ENCODE peak calls at places on chromosomes 16 and 17, in eight cellular contexts. G is heart right ventricle, V is fibroblast of lung, Z is right lobe of liver, T is adrenal gland, M is HepG2, D is fibroblast of mammary gland, K is aorta. X is an unnamed sample.

GRCh38 chr16:48596326-48596725 is 13.7 kb downstream of the N4BP1 start:
- DNase-seq in V (no peak), K (no peak), D (no peak), G (no peak), T (no peak), Z (no peak), M (no peak), X (no peak)

GRCh38 chr17:20988896-20989295 is 53.9 kb downstream of the USP22 start:
- DNase-seq in M (no peak), D (no peak), Z (no peak), K (no peak), G (no peak), V (no peak), T (no peak), X (no peak)

GRCh38 chr17:55157165-55157564 is 107.6 kb upstream of the HLF start:
- DNase-seq in D (peak), Z (no peak), M (peak), V (peak), T (no peak), K (no peak), G (no peak), X (no peak)

GRCh38 chr16:79769320-79770243 is 169.0 kb upstream of the MAF start:
- DNase-seq in K (no peak), Z (no peak), G (no peak), M (no peak), V (no peak), T (no peak), D (no peak), X (no peak)

GRCh38 chr16:30032083-30032819 is 1.2 kb upstream of the TLCD3B start:
- DNase-seq in M (peak), G (no peak), D (peak), T (no peak), V (peak), K (no peak), Z (no peak), X (peak)

GRCh38 chr17:50520483-50520882 is 12.1 kb upstream of the EPN3 start:
- DNase-seq in Z (no peak), V (no peak), G (no peak), K (no peak), T (no peak), M (no peak), D (no peak), X (no peak)

GRCh38 chr16:80611171-80611929 is 70.6 kb downstream of the DYNLRB2 start:
- DNase-seq in K (no peak), T (no peak), M (no peak), G (no peak), D (no peak), Z (no peak), V (no peak), X (no peak)

GRCh38 chr16:85055503-85056210 is 28.1 kb downstream of the KIAA0513 start:
- DNase-seq in K (peak), G (no peak), M (peak), Z (peak), D (peak), V (peak), T (peak), X (no peak)

GRCh38 chr16:51759329-51759728 is 608.3 kb upstream of the SALL1 start:
- DNase-seq in V (no peak), Z (no peak), K (no peak), T (no peak), M (no peak), G (no peak), D (no peak), X (no peak)

GRCh38 chr16:88392111-88392510 is 9.4 kb downstream of the ZNF469 start:
- DNase-seq in G (no peak), M (no peak), K (no peak), Z (no peak), V (no peak), D (no peak), T (no peak), X (no peak)

GRCh38 chr16:88347656-88348376 is 34.9 kb upstream of the ZNF469 start:
- DNase-seq in D (no peak), G (no peak), K (peak), V (no peak), T (no peak), M (no peak), Z (no peak), X (no peak)

GRCh38 chr16:29665294-29666077 is 2.4 kb downstream of the SPN start:
- DNase-seq in M (no peak), D (no peak), V (no peak), Z (no peak), T (no peak), K (no peak), G (no peak), X (no peak)

GRCh38 chr16:27424772-27425498 is 23.0 kb downstream of the IL21R start:
- DNase-seq in Z (no peak), M (no peak), V (no peak), K (peak), G (no peak), D (no peak), T (no peak), X (no peak)

GRCh38 chr16:52086901-52087300 is 460.0 kb downstream of the TOX3 start:
- DNase-seq in G (no peak), T (no peak), M (no peak), V (no peak), Z (no peak), D (no peak), K (no peak), X (no peak)

GRCh38 chr16:50208460-50208931 is 55.4 kb downstream of the TENT4B start:
- DNase-seq in G (no peak), D (peak), K (no peak), V (no peak), Z (no peak), M (peak), T (no peak), X (no peak)

GRCh38 chr17:78031435-78031834 is 72.9 kb downstream of the TNRC6C start:
- DNase-seq in V (no peak), D (no peak), G (no peak), T (no peak), Z (no peak), M (no peak), K (no peak), X (no peak)

GRCh38 chr16:85107083-85107482 is 5.2 kb downstream of the CIBAR2 start:
- DNase-seq in Z (no peak), V (no peak), D (no peak), M (no peak), K (no peak), G (no peak), T (no peak), X (no peak)

GRCh38 chr16:24723663-24724062 is 5.8 kb upstream of the TNRC6A start:
- DNase-seq in G (no peak), K (no peak), D (no peak), Z (no peak), M (no peak), V (no peak), T (no peak), X (no peak)

GRCh38 chr16:16868727-16869126 is 489.8 kb downstream of the NPIPA7 start:
- DNase-seq in V (no peak), T (no peak), M (no peak), G (no peak), K (no peak), D (no peak), Z (no peak), X (no peak)

GRCh38 chr17:73492125-73492801 is 152.0 kb downstream of the SDK2 start:
- DNase-seq in K (no peak), D (no peak), G (no peak), V (no peak), T (no peak), Z (no peak), M (no peak), X (no peak)

GRCh38 chr17:19237389-19238166 is 412 bp downstream of the EPN2 start:
- DNase-seq in V (no peak), T (peak), D (no peak), K (peak), Z (peak), G (peak), M (no peak), X (peak)

GRCh38 chr17:48016112-48016511 is 21.5 kb downstream of the COPZ2 start:
- DNase-seq in M (no peak), D (no peak), T (no peak), Z (no peak), V (no peak), K (no peak), G (no peak), X (no peak)

GRCh38 chr16:81149614-81150013 is 53.4 kb upstream of the GCSH start:
- DNase-seq in G (no peak), K (no peak), Z (no peak), V (no peak), D (no peak), T (no peak), M (no peak), X (no peak)

GRCh38 chr16:11794991-11795886 is 1.8 kb downstream of the ZC3H7A start:
- DNase-seq in M (no peak), K (no peak), D (peak), Z (no peak), G (no peak), V (peak), T (no peak), X (no peak)

GRCh38 chr17:3555189-3555796 is 2.3 kb downstream of the TRPV3 start:
- DNase-seq in K (peak), D (no peak), M (no peak), Z (no peak), T (no peak), G (no peak), V (no peak), X (no peak)

GRCh38 chr17:75246404-75246803 is 15.0 kb downstream of the GGA3 start:
- DNase-seq in K (no peak), T (no peak), D (no peak), G (no peak), V (no peak), M (no peak), Z (no peak), X (no peak)

GRCh38 chr17:75241996-75242460 is 19.4 kb downstream of the GGA3 start:
- DNase-seq in M (no peak), V (peak), G (no peak), Z (no peak), D (peak), K (no peak), T (peak), X (no peak)

GRCh38 chr17:75242461-75243042 is 18.9 kb downstream of the GGA3 start:
- DNase-seq in D (no peak), Z (no peak), T (no peak), K (no peak), M (no peak), G (no peak), V (no peak), X (no peak)

GRCh38 chr17:75244133-75244866 is 17.1 kb downstream of the GGA3 start:
- DNase-seq in V (no peak), Z (no peak), D (no peak), G (no peak), M (no peak), T (no peak), K (no peak), X (no peak)

GRCh38 chr17:75245011-75245410 is 16.4 kb downstream of the GGA3 start:
- DNase-seq in Z (no peak), G (no peak), V (no peak), K (no peak), M (no peak), D (no peak), T (no peak), X (no peak)
- H3K4me3 ChIP-seq in Z (no peak), G (no peak), V (no peak), K (no peak), M (no peak), D (no peak), T (no peak), X (no peak)

DNA sequence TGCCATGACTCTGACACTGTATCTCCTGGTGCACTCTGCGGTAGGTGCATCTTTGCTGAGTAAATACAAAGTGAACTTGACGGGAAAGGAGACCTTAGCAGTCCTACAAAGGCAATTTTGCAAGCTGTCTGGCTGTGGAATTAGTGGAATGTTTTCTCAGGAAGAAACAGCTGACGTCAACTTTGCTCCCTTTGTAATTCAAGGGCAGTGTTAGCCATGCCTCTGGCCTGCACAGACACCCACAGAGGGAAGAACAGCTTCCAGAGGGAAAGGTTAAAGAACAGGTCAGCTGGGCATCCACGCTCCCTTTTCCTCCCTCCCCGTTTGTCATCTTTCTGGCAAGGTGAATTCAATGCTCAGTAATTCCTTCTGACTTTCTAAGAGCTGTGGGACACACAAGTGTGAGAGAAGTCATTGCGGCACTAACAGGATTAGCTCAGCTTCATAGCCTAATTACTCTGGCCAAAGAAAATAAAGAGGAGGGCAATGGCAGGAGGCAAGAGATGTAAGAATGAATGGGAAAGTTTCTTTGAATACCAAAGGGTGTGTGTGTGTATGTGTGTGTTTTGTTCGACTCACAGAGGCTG is 476.9 kb upstream of the GOT2 start:
- DNase-seq in Z (no peak), G (no peak), K (no peak), T (peak), D (peak), V (peak), M (peak), X (no peak)
- H3K4me3 ChIP-seq in Z (no peak), G (no peak), K (no peak), T (no peak), D (no peak), V (no peak), M (no peak), X (no peak)

DNA sequence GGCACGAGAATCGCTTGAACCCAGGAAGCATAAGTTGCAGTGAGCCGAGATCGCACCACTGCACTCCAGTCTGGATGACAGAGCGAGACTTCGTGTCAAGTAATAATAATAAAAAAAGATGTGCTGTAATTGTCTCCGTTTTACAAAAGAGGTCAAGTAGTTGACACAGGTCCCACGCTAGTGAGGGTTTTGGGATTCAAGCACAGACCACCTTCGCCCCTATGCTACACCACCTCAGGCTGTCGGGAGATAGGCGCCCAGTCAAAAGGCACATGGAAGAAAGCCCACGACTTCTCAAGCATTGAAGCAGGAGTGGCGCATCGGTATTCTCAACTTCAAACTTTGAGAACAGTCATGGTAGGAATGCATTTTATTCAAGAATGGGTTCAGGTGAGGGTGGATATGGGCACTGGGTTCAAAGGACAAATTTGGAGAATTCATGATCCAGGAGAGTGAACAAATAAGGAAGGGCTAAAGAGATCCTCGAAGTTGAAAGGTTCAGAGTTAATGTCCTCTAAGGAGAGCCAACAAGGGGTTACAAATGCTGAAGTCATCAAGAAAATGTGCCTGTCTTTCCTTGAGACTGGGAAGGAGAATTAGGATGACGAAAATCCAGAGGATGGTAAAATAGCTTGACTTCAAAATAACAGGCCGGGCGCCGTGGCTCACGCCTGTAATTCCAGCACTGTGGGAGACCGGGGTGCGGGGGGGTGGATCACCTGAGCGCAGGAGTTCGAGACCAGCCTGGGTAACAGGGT is 1.4 kb upstream of the AMZ2 start:
- DNase-seq in K (no peak), D (no peak), Z (no peak), G (no peak), M (no peak), V (no peak), T (peak), X (no peak)
- H3K4me3 ChIP-seq in K (no peak), D (no peak), Z (peak), G (peak), M (no peak), V (no peak), T (no peak), X (no peak)

GRCh38 chr17:7627250-7628121 is at the start of gene SAT2:
- DNase-seq in G (peak), M (peak), T (peak), K (peak), V (peak), Z (peak), D (peak), X (peak)

GRCh38 chr17:7626956-7627249 is 718 bp downstream of the SAT2 start:
- DNase-seq in Z (no peak), K (no peak), D (no peak), T (no peak), G (no peak), V (peak), M (no peak), X (no peak)

GRCh38 chr17:7620835-7621234 is 6.1 kb upstream of the FXR2 start:
- DNase-seq in T (no peak), G (no peak), K (no peak), V (no peak), M (no peak), D (no peak), Z (no peak), X (no peak)

GRCh38 chr17:7626307-7626706 is 1.3 kb downstream of the SAT2 start:
- DNase-seq in K (peak), Z (peak), D (no peak), T (peak), G (no peak), V (no peak), M (no peak), X (no peak)

DNA sequence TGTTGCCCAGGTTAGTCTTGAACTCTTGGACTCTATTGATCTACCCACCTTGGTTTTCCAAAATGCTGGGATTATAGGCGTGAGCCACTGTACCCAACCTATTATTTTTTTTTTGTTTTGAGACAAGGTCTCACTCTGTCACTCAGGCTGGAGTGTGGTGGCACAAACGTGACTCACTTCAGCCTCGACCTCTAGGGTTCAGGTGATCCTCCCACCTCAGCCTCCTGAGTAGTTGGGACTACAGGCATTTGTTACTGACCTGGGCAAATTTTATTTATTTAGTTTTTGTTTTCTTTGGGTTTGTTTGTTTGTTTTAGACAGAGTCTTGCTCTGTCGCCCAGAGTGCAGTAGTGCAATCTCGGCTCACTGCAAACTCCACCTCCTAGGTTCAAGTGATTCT is 4.0 kb downstream of the SAT2 start:
- DNase-seq in V (no peak), M (no peak), D (no peak), T (no peak), Z (no peak), G (no peak), K (no peak), X (no peak)
- H3K4me3 ChIP-seq in V (no peak), M (no peak), D (no peak), T (no peak), Z (no peak), G (no peak), K (no peak), X (no peak)

GRCh38 chr17:8227238-8227581 is 16.8 kb upstream of the AURKB start:
- DNase-seq in D (no peak), G (no peak), T (no peak), M (no peak), K (no peak), Z (no peak), V (no peak), X (no peak)
- H3K4me3 ChIP-seq in D (peak), G (peak), T (no peak), M (no peak), K (no peak), Z (peak), V (no peak), X (no peak)

DNA sequence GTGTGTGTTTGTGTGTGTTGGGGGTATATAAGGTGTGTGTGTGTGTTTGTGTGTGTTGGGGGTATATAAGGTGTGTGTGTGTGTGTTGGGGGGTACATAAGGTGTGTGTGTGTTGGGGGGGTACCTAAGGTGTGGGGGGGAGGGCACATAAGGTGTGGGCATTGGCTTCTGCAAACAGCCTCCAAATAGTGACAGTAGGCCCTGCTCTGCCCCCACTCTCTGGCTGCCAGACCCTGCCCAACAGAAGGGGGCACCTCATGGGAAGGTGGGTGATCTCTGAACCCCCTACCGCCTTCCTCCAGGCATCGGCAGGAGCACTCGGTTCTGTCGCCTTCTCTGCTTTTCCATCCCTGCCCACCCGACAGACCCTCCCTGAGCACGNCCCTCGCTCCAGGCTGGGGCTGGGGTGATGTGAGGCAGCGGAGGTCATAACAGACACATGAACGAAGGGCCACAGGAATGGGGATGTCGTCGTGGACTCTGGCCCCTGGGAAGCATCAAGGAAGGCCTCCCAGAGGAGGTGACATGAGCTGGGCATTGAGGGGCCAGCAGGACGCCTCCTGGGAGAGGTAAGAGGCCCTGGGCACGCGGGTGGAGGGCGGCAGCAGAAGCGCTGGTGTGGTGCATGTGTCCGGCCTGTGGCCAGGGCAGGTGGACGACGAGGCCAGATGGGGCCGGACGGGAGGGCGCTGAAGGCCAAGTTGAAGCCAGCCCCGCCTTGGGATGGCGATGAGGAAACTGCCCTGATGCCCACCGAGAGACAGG is 136.6 kb upstream of the RPH3AL start:
- DNase-seq in D (no peak), V (peak), Z (no peak), K (no peak), M (peak), T (no peak), G (no peak), X (peak)
- H3K4me3 ChIP-seq in D (peak), V (peak), Z (peak), K (no peak), M (peak), T (no peak), G (peak), X (peak)

X was measured in Caco-2.